ENCODE peak calls at places on chromosomes 7 and 10, in six cellular contexts. One of them, this sample, is unnamed.

GRCh38 chr7:94382155-94382554 is 12.5 kb upstream of the COL1A2 start:
- DNase-seq in HCT116: no peak
- DNase-seq in HepG2: no peak
- DNase-seq in GM12878: no peak
- DNase-seq in K562: no peak
- DNase-seq in H1: no peak
- DNase-seq in this sample: no peak

GRCh38 chr7:25429731-25430130 is 201.4 kb upstream of the NPVF start:
- DNase-seq in HCT116: no peak
- DNase-seq in HepG2: peak; percentile 13
- DNase-seq in GM12878: no peak
- DNase-seq in K562: no peak
- DNase-seq in H1: no peak
- DNase-seq in this sample: no peak

GRCh38 chr10:28410420-28411135 is 107.7 kb upstream of the MPP7 start:
- DNase-seq in HCT116: no peak
- DNase-seq in HepG2: peak; percentile 12
- DNase-seq in GM12878: no peak
- DNase-seq in K562: no peak
- DNase-seq in H1: no peak
- DNase-seq in this sample: no peak

GRCh38 chr10:101485681-101486554 is 102.1 kb downstream of the POLL start:
- DNase-seq in HCT116: no peak
- DNase-seq in HepG2: no peak
- DNase-seq in GM12878: no peak
- DNase-seq in K562: no peak
- DNase-seq in H1: no peak
- DNase-seq in this sample: no peak

GRCh38 chr10:102020938-102021337 is 35.0 kb downstream of the ARMH3 start:
- DNase-seq in HCT116: no peak
- DNase-seq in HepG2: no peak
- DNase-seq in GM12878: no peak
- DNase-seq in K562: no peak
- DNase-seq in H1: no peak
- DNase-seq in this sample: no peak

GRCh38 chr7:74464931-74465906 is 11.5 kb downstream of the GTF2IRD1 start:
- DNase-seq in HCT116: no peak
- DNase-seq in HepG2: no peak
- DNase-seq in GM12878: no peak
- DNase-seq in K562: no peak
- DNase-seq in H1: no peak
- DNase-seq in this sample: no peak

GRCh38 chr10:127881262-127881661 is 11.5 kb downstream of the CLRN3 start:
- DNase-seq in HCT116: no peak
- DNase-seq in HepG2: peak; percentile 58
- DNase-seq in GM12878: no peak
- DNase-seq in K562: no peak
- DNase-seq in H1: no peak
- DNase-seq in this sample: no peak

GRCh38 chr7:42262907-42263466 is 26.0 kb upstream of the GLI3 start:
- DNase-seq in HCT116: no peak
- DNase-seq in HepG2: no peak
- DNase-seq in GM12878: no peak
- DNase-seq in K562: no peak
- DNase-seq in H1: no peak
- DNase-seq in this sample: peak; percentile 32

GRCh38 chr7:70618020-70618551 is 513.9 kb upstream of the GALNT17 start:
- DNase-seq in HCT116: no peak
- DNase-seq in HepG2: no peak
- DNase-seq in GM12878: no peak
- DNase-seq in K562: no peak
- DNase-seq in H1: no peak
- DNase-seq in this sample: no peak

GRCh38 chr10:92735938-92736337 is 46.2 kb downstream of the HHEX start:
- DNase-seq in HCT116: no peak
- DNase-seq in HepG2: no peak
- DNase-seq in GM12878: no peak
- DNase-seq in K562: no peak
- DNase-seq in H1: no peak
- DNase-seq in this sample: no peak

GRCh38 chr7:40572810-40573470 is 438.1 kb downstream of the SUGCT start:
- DNase-seq in HCT116: no peak
- DNase-seq in HepG2: no peak
- DNase-seq in GM12878: no peak
- DNase-seq in K562: no peak
- DNase-seq in H1: no peak
- DNase-seq in this sample: no peak

DNA sequence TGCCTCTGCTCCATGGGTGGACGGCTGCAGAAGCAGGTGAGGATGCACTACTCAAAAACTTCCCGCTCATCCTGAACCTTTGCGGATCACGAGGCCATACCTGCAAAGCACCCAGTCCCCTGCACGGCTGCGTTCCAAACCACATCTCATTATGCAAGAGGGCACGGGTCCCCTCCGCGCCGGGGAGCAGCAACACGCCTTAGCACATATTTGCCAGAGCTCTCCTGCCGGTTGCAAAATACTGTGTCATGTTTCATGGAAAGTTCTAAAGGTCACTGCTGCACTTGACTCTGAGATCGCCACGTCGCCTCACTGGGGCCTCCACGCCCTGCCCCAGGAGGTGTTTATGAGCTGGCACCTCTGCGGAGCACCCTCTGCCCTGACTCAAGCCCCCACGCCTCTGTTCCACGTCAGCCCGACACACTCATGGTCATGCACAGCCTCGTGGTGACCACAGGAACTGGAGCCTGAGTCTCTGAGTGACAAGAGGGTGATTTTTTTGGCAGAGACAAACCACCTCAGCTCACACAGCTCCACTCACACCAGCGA is 131.8 kb downstream of the PRKAG2 start:
- DNase-seq in HCT116: peak; percentile 64
- DNase-seq in HepG2: peak; percentile 95
- DNase-seq in GM12878: no peak
- DNase-seq in K562: peak; percentile 52
- DNase-seq in H1: no peak
- DNase-seq in this sample: no peak
- TF ChIP-seq ZNF274 in HCT116: no peak
- TF ChIP-seq ZNF274 in HepG2: peak; percentile 50
- TF ChIP-seq ZNF274 in GM12878: no peak
- TF ChIP-seq ZNF274 in K562: no peak
- TF ChIP-seq ZNF274 in H1: no peak
- TF ChIP-seq ZNF274 in this sample: no peak

GRCh38 chr7:43643842-43644241 is 60.9 kb downstream of the STK17A start:
- DNase-seq in HCT116: no peak
- DNase-seq in HepG2: no peak
- DNase-seq in GM12878: no peak
- DNase-seq in K562: no peak
- DNase-seq in H1: no peak
- DNase-seq in this sample: no peak
- H3K4me1 ChIP-seq in HCT116: peaks cover 26% of the 10 kb centered on the region
- H3K4me1 ChIP-seq in HepG2: peaks cover 48% of the 10 kb centered on the region
- H3K4me1 ChIP-seq in GM12878: peaks cover 36% of the 10 kb centered on the region
- H3K4me1 ChIP-seq in K562: no peaks in the 10 kb centered on the region
- H3K4me1 ChIP-seq in H1: peaks cover 17% of the 10 kb centered on the region
- H3K4me1 ChIP-seq in this sample: peaks cover 13% of the 10 kb centered on the region

GRCh38 chr10:80463868-80464267 is 9.8 kb downstream of the TSPAN14 start:
- DNase-seq in HCT116: no peak
- DNase-seq in HepG2: no peak
- DNase-seq in GM12878: no peak
- DNase-seq in K562: no peak
- DNase-seq in H1: no peak
- DNase-seq in this sample: no peak

GRCh38 chr10:80464557-80465466 is 10.7 kb downstream of the TSPAN14 start:
- DNase-seq in HCT116: no peak
- DNase-seq in HepG2: peak; percentile 97
- DNase-seq in GM12878: no peak
- DNase-seq in K562: peak; percentile 59
- DNase-seq in H1: peak; percentile 68
- DNase-seq in this sample: peak; percentile 82

GRCh38 chr10:80461208-80462183 is 7.4 kb downstream of the TSPAN14 start:
- DNase-seq in HCT116: no peak
- DNase-seq in HepG2: no peak
- DNase-seq in GM12878: no peak
- DNase-seq in K562: no peak
- DNase-seq in H1: no peak
- DNase-seq in this sample: no peak

GRCh38 chr10:80462277-80462985 is 8.3 kb downstream of the TSPAN14 start:
- DNase-seq in HCT116: no peak
- DNase-seq in HepG2: no peak
- DNase-seq in GM12878: no peak
- DNase-seq in K562: no peak
- DNase-seq in H1: no peak
- DNase-seq in this sample: no peak

DNA sequence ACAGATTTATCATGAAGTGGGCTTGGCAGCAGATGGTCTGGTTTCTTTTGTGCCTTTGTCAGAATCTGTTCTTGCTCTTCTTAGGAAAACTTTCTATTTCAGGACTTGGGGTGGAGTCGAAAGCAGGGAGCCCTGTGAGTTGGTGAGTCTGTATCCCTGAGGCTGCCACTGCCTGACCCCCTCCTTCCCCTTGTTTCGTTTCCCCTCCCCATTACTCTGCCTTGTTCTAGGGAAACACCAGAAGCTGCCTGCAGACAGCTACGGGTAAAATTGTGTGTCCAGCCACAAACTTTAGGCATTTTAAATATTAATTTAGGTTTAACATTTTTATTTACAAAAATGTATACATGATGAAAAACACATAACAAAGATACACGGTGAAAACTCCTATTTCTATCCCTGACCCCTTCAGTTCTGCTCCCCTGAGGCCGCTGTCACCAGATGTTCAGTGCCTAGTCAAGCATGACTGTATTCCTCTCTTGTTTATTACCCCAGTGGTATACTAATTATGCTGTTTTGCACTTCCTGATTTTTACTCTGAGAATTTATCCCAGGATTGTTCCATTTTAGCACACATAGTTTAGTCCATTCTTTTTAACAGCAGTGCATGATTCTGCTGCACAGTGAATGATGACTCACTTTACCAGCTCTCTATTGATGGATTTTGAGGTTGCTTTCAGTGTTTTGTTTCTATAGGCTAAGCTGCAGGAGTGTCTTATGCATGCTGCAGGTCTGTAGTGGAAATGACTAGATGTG is 9.1 kb downstream of the TSPAN14 start:
- DNase-seq in HCT116: no peak
- DNase-seq in HepG2: no peak
- DNase-seq in GM12878: no peak
- DNase-seq in K562: no peak
- DNase-seq in H1: no peak
- DNase-seq in this sample: no peak
- H3K9me3 ChIP-seq in HCT116: no peaks in the 10 kb centered on the region
- H3K9me3 ChIP-seq in HepG2: no peaks in the 10 kb centered on the region
- H3K9me3 ChIP-seq in GM12878: no peaks in the 10 kb centered on the region
- H3K9me3 ChIP-seq in K562: no peaks in the 10 kb centered on the region
- H3K9me3 ChIP-seq in H1: no peaks in the 10 kb centered on the region
- H3K9me3 ChIP-seq in this sample: no peaks in the 10 kb centered on the region

DNA sequence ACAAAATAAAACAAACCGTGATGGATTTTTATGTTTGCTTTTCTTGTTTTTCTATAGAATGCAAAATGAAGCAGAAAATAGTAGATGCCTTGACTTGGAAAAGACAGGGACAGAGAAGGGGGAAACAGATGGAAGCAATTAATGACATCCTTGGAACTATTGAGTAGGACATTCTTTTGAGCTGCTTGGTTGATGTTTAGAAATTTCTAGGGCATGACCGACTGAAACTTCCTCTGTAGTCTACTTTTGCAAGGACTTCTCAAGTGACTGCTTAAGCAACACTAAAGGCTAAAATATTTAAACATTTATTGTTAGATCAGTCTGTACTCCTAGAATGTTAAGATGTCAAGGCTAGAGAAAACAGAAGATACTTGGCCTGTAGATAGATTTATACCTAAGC is 49.4 kb downstream of the VCL start:
- DNase-seq in HCT116: no peak
- DNase-seq in HepG2: no peak
- DNase-seq in GM12878: no peak
- DNase-seq in K562: no peak
- DNase-seq in H1: no peak
- DNase-seq in this sample: no peak
- TF ChIP-seq ZNF274 in HCT116: no peak
- TF ChIP-seq ZNF274 in HepG2: no peak
- TF ChIP-seq ZNF274 in GM12878: no peak
- TF ChIP-seq ZNF274 in K562: no peak
- TF ChIP-seq ZNF274 in H1: no peak
- TF ChIP-seq ZNF274 in this sample: no peak

This sample was measured in NT2/D1.